ENCODE peak calls at places on chromosomes 1 and 21, in nine cellular contexts. G is SJSA1, F is H1, S is DND-41, U is colonic mucosa, V is lower lobe of right lung, X is upper lobe of right lung, H is heart right ventricle, L is GM23338. N is an unnamed sample.

GRCh38 chr1:65793359-65793732 is 651 bp downstream of the PDE4B start:
- DNase-seq in G (no peak), S (no peak), L (peak; percentile 61), U (no peak), F (peak; percentile 63), H (no peak), X (no peak), V (no peak), N (no peak)

GRCh38 chr1:46991083-46991923 is 32.2 kb upstream of the CYP4X1 start:
- DNase-seq in G (no peak), U (no peak), L (peak; percentile 76), S (no peak), F (no peak), V (no peak), X (no peak), H (no peak), N (no peak)

GRCh38 chr1:203661572-203661971 is 34.9 kb downstream of the ATP2B4 start:
- DNase-seq in U (peak; percentile 67), L (no peak), S (no peak), V (no peak), G (no peak), H (peak; percentile 52), F (no peak), X (peak; percentile 68), N (no peak)

GRCh38 chr1:209364716-209365115 is 218.8 kb upstream of the CAMK1G start:
- DNase-seq in U (no peak), H (no peak), S (no peak), F (no peak), V (no peak), L (no peak), X (no peak), G (peak; percentile 31), N (no peak)

GRCh38 chr1:118481091-118481490 is 296.1 kb upstream of the SPAG17 start:
- DNase-seq in F (no peak), H (no peak), U (no peak), L (no peak), X (no peak), S (no peak), V (no peak), G (no peak), N (no peak)

GRCh38 chr1:172914517-172915144 is 136.1 kb downstream of the TNFSF18 start:
- DNase-seq in H (no peak), V (no peak), L (no peak), G (no peak), S (no peak), F (no peak), U (no peak), X (no peak), N (no peak)

GRCh38 chr1:3264456-3264855 is 190.0 kb upstream of the ARHGEF16 start:
- DNase-seq in X (no peak), F (no peak), L (no peak), G (no peak), U (no peak), H (no peak), S (no peak), V (no peak), N (no peak)

GRCh38 chr1:43238104-43238503 is 31.7 kb upstream of the TMEM125 start:
- DNase-seq in F (peak; percentile 79), G (peak; percentile 36), H (peak; percentile 39), X (no peak), U (peak; percentile 82), L (peak; percentile 89), V (peak; percentile 66), S (no peak), N (peak; percentile 46)

DNA sequence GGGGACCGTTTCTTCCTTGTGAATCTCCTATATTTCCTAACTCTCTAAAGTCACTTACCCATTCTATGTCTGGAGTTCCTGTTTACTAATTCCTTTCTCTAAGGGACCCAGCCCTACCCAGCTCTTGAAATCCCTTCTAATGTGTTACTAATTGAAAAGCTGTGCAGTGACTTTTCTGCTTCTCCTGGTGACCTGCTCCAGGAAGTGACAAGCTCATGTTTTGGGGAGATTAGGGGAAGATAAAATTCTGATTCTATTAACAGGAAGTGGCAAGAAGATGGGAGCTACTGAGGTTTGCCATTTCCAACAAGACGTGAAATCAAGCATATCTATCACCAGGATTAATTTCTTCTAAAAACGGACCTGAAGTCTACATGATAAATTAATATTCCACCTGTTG is 4.1 kb upstream of the SAMSN1 start:
- DNase-seq in S (peak; percentile 51), V (no peak), U (no peak), F (no peak), L (no peak), X (no peak), G (no peak), H (no peak), N (no peak)
- H3K4me3 ChIP-seq in S (no peak overlapping the region), V (no peak overlapping the region), U (no peak overlapping the region), F (no peak overlapping the region), L (no peak overlapping the region), X (no peak overlapping the region), G (no peak overlapping the region), H (no peak overlapping the region), N (no peak overlapping the region)

DNA sequence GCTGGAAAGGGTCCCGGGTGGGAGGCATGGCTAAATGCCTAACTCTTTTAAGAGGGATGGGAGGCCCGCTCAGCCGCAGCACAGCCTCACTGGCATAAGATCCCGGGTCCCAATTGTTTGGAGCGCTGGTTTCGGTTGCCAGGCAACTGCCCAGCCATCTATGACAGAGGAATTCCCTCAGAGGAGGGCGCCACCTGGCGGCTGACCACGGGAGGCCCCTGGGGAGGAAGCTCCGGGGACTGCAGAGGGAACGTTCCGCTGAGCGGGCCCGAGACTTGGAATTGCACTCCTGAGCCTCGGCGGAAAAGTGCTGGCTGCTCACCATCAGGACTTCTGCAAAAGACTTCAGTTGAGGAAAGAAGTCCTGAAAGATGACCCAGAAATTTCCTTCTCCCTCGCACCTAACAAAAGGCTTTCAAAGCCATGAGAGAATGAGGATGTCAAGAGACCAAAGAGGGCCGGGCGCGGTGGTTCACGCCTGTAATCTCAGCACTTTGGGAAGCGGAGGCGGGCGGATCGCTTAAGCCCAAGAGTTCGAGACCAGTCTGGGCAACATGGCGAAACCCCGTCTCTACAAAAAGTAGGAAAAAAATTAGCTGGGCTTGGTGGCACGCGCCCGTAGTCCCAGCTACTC is 1.1 kb upstream of the ELAPOR1 start:
- DNase-seq in L (peak; percentile 99), X (peak; percentile 97), F (peak; percentile 100), H (peak; percentile 95), G (peak; percentile 84), U (peak; percentile 97), V (peak; percentile 96), S (peak; percentile 85), N (peak; percentile 91)
- H3K4me3 ChIP-seq in L (peak overlapping the region; percentile 83), X (peak overlapping the region; percentile 6), F (no peak overlapping the region), H (peak overlapping the region; percentile 38), G (no peak overlapping the region), U (no peak overlapping the region), V (peak overlapping the region; percentile 44), S (no peak overlapping the region), N (no peak overlapping the region)

GRCh38 chr1:59151387-59151761 is 145.5 kb upstream of the FGGY start:
- DNase-seq in X (no peak), S (no peak), L (no peak), V (no peak), F (no peak), H (no peak), U (no peak), G (no peak), N (no peak)

GRCh38 chr1:59151860-59152259 is 145.0 kb upstream of the FGGY start:
- DNase-seq in U (no peak), L (no peak), G (peak; percentile 22), S (no peak), X (no peak), V (no peak), F (no peak), H (no peak), N (no peak)

GRCh38 chr1:59154406-59154805 is 142.5 kb upstream of the FGGY start:
- DNase-seq in F (no peak), H (no peak), L (no peak), V (no peak), G (no peak), X (no peak), U (no peak), S (no peak), N (no peak)

GRCh38 chr1:59149435-59149834 is 147.5 kb upstream of the FGGY start:
- DNase-seq in H (no peak), F (no peak), S (no peak), X (no peak), V (no peak), G (no peak), L (no peak), U (no peak), N (no peak)

GRCh38 chr1:59150537-59151386 is 146.1 kb upstream of the FGGY start:
- DNase-seq in L (no peak), U (peak; percentile 46), H (peak; percentile 67), S (peak; percentile 77), F (no peak), X (no peak), V (no peak), G (peak; percentile 97), N (peak; percentile 75)
- H3K4me3 ChIP-seq in L (no peak overlapping the region), U (no peak overlapping the region), H (no peak overlapping the region), S (peak overlapping the region; percentile 45), F (no peak overlapping the region), X (no peak overlapping the region), V (no peak overlapping the region), G (no peak overlapping the region), N (no peak overlapping the region)

DNA sequence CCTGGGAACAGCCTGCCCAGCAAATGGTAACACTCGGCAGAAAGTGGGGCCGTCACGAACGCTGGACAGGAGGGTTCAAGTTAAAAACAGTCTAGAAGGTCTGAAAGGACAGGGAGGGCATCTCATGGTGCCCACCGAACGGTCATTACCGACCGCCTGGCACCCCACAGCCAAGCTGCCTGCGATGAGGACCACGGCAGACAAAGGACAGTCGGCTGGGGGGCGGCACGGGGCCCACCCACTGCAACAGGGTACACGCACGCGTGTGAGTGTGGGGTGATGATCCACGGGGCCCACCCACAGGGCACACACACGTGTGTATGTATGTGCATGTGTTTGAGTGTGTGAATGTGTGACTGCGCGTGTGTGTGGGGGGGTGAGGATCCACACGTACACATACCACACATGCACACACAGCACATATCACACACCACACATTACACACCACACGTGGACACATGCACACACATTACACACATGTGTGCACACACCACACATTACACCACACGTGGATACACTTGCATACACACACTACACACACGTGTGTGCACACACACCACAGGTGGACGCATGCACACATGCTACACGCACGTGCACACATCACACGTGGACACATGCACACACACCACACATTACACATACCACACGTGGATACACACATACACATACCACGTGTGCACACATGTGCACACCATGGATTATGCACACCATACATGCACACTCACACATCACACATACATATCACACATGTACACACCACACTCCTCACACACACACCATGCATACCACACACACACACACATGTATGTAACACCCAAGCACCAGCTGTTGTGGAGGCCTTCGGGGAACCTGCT is 63.2 kb downstream of the SLC19A1 start:
- DNase-seq in V (no peak), F (no peak), H (peak; percentile 8), X (no peak), L (no peak), G (no peak), U (no peak), S (no peak), N (no peak)
- H3K4me3 ChIP-seq in V (peak overlapping the region; percentile 29), F (no peak overlapping the region), H (peak overlapping the region; percentile 31), X (no peak overlapping the region), L (no peak overlapping the region), G (no peak overlapping the region), U (no peak overlapping the region), S (no peak overlapping the region), N (no peak overlapping the region)

GRCh38 chr1:228848406-228848805 is 113.1 kb downstream of the RHOU start:
- DNase-seq in X (no peak), V (no peak), L (no peak), U (peak; percentile 17), G (no peak), F (peak; percentile 37), H (no peak), S (no peak), N (peak; percentile 7)
- H3K4me3 ChIP-seq in X (no peak overlapping the region), V (no peak overlapping the region), L (no peak overlapping the region), U (no peak overlapping the region), G (no peak overlapping the region), F (no peak overlapping the region), H (no peak overlapping the region), S (no peak overlapping the region), N (no peak overlapping the region)